ENCODE peak calls at places on chromosomes 12 and 14, in six cellular contexts. J is adrenal gland, K is fibroblast of mammary gland, N is cardiac fibroblast, A is uterus, L is fibroblast of pulmonary artery. Q is an unnamed sample.

GRCh38 chr12:43210437-43211197 is 341.4 kb downstream of the ADAMTS20 start:
- DNase-seq in A (peak; percentile 52), L (peak; percentile 84), N (peak; percentile 70), J (no peak), K (peak; percentile 94), Q (no peak)

GRCh38 chr12:42666671-42667243 is 77.2 kb upstream of the PRICKLE1 start:
- DNase-seq in J (no peak), N (no peak), K (peak; percentile 40), A (no peak), L (no peak), Q (no peak)

GRCh38 chr14:100727565-100728240 is 1.0 kb downstream of the DLK1 start:
- DNase-seq in N (no peak), A (no peak), L (no peak), K (no peak), J (no peak), Q (no peak)

GRCh38 chr12:38906482-38907170 is 1.2 kb upstream of the CPNE8 start:
- DNase-seq in L (peak; percentile 88), K (peak; percentile 89), J (peak; percentile 90), N (peak; percentile 87), A (peak; percentile 84), Q (peak; percentile 85)

GRCh38 chr12:132151766-132152410 is 7.6 kb downstream of the NOC4L start:
- DNase-seq in K (no peak), N (no peak), A (no peak), J (no peak), L (no peak), Q (no peak)

GRCh38 chr14:26163761-26164160 is 434.1 kb downstream of the NOVA1 start:
- DNase-seq in K (peak; percentile 76), J (no peak), L (peak; percentile 75), A (no peak), N (peak; percentile 72), Q (no peak)

GRCh38 chr12:125053821-125054220 is 11.4 kb upstream of the AACS start:
- DNase-seq in K (peak; percentile 49), L (no peak), A (no peak), J (no peak), N (no peak), Q (no peak)

GRCh38 chr14:92962031-92962830 is 39.3 kb downstream of the CHGA start:
- DNase-seq in L (no peak), K (no peak), A (no peak), N (no peak), J (no peak), Q (no peak)

GRCh38 chr12:20212658-20213387 is 155.5 kb upstream of the PDE3A start:
- DNase-seq in L (peak; percentile 100), N (peak; percentile 99), A (peak; percentile 91), K (peak; percentile 100), J (peak; percentile 64), Q (peak; percentile 79)

GRCh38 chr12:114916124-114916523 is 232.1 kb upstream of the TBX3 start:
- DNase-seq in J (peak; percentile 65), L (peak; percentile 60), K (peak; percentile 99), A (no peak), N (peak; percentile 60), Q (no peak)

GRCh38 chr12:26704684-26705475 is 128.1 kb downstream of the ITPR2 start:
- DNase-seq in A (no peak), K (no peak), J (no peak), N (peak; percentile 48), L (peak; percentile 57), Q (no peak)

GRCh38 chr12:57766464-57767311 is at the start of gene CYP27B1:
- DNase-seq in A (no peak), J (no peak), K (peak; percentile 53), N (no peak), L (peak; percentile 47), Q (peak; percentile 97)
- H3K4me3 ChIP-seq in A (peak within 1 kb of the TSS; percentile 3), J (peak within 1 kb of the TSS; percentile 58), K (peak within 1 kb of the TSS; percentile 29), N (peak within 1 kb of the TSS; percentile 30), L (peak within 1 kb of the TSS; percentile 37), Q (peak within 1 kb of the TSS; percentile 37)

DNA sequence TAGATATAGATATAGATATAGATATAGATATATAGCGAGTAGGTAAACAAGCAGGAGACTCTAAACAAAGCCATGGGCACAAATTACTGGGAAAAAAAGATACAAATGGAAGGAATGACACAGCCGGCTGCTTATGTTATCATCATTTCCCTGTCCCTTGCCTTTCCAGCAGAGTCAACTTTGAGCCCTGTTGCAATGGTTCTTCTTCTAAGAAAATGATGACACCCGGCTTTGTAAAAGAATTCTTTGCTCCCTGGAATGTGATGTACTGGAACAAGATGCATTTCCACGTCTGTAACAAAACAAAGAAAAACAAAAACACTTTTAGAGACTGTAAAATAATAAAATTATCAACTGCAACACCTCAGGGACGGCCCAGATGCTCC is 1121.4 kb upstream of the TMEM132C start:
- DNase-seq in N (no peak), A (no peak), L (no peak), K (no peak), J (no peak), Q (no peak)
- H3K4me3 ChIP-seq in N (peak overlapping the region; percentile 54), A (peak overlapping the region; percentile 58), L (peak overlapping the region; percentile 52), K (peak overlapping the region; percentile 48), J (peak overlapping the region; percentile 54), Q (no peak overlapping the region)

GRCh38 chr12:67826946-67827719 is 162.1 kb upstream of the IFNG-AS1 start:
- DNase-seq in L (peak; percentile 24), N (peak; percentile 37), J (no peak), K (peak; percentile 24), A (no peak), Q (no peak)
- H3K4me3 ChIP-seq in L (peak overlapping the region; percentile 60), N (peak overlapping the region; percentile 56), J (peak overlapping the region; percentile 53), K (peak overlapping the region; percentile 58), A (no peak overlapping the region), Q (no peak overlapping the region)

GRCh38 chr12:47997321-47997720 is 7.0 kb downstream of the COL2A1 start:
- DNase-seq in A (no peak), J (no peak), K (no peak), L (no peak), N (no peak), Q (no peak)
- H3K4me3 ChIP-seq in A (no peak overlapping the region), J (no peak overlapping the region), K (no peak overlapping the region), L (no peak overlapping the region), N (no peak overlapping the region), Q (no peak overlapping the region)

GRCh38 chr14:104681689-104682074 is 7.7 kb upstream of the INF2 start:
- DNase-seq in N (peak; percentile 93), A (peak; percentile 89), L (peak; percentile 87), J (peak; percentile 74), K (peak; percentile 83), Q (peak; percentile 57)
- H3K4me3 ChIP-seq in N (peak overlapping the region; percentile 45), A (no peak overlapping the region), L (peak overlapping the region; percentile 39), J (peak overlapping the region; percentile 22), K (peak overlapping the region; percentile 29), Q (no peak overlapping the region)

DNA sequence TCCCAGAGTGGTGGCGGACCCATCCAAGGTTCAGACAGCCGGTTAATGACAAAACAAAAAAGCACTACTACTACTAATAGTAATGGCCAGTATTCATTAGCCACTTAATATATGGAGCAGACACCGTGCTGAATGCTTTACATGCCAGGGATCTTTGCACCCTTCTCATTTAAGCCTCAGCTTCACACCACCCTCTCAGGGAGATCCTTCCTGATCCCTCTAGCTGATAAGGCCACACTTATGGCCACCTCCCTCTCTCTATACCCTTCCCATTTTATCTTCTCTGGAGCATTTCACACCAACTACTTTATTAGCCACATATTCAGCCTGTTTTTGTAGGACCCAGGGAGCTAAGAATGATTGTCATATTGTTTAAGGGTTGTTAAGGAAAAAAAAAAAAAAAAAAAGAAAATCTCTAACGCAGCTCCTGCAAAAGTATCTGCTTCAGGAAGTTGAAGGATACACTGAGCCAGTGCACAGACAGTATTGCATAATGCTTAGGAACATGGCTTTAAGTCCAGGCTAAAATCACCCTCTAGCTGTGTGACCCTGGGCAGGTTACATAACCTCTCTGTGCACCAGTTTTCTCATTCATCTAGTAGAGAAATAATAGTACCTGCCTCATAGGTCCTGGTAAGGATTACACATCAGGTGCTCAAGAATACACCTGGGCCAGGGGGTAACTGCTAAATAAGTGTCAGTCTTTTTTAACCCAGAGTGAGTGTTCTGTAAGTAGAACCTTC is 29.4 kb downstream of the NUAK1 start:
- DNase-seq in K (no peak), A (no peak), N (peak; percentile 72), L (peak; percentile 75), J (no peak), Q (no peak)
- H3K4me3 ChIP-seq in K (no peak overlapping the region), A (no peak overlapping the region), N (no peak overlapping the region), L (no peak overlapping the region), J (no peak overlapping the region), Q (no peak overlapping the region)

GRCh38 chr12:6904280-6905276 is at the start of gene LRRC23:
- DNase-seq in A (peak; percentile 99), L (peak; percentile 95), N (peak; percentile 95), J (peak; percentile 96), K (peak; percentile 93), Q (peak; percentile 99)

GRCh38 chr12:6899837-6900519 is 4.6 kb upstream of the LRRC23 start:
- DNase-seq in K (peak; percentile 60), L (peak; percentile 70), N (peak; percentile 84), J (no peak), A (peak; percentile 56), Q (peak; percentile 62)

GRCh38 chr12:6902448-6902847 is 2.2 kb upstream of the LRRC23 start:
- DNase-seq in A (no peak), K (no peak), J (no peak), L (no peak), N (no peak), Q (no peak)

GRCh38 chr12:6905414-6906040 is 905 bp downstream of the LRRC23 start:
- DNase-seq in N (no peak), J (no peak), L (no peak), A (no peak), K (no peak), Q (no peak)

DNA sequence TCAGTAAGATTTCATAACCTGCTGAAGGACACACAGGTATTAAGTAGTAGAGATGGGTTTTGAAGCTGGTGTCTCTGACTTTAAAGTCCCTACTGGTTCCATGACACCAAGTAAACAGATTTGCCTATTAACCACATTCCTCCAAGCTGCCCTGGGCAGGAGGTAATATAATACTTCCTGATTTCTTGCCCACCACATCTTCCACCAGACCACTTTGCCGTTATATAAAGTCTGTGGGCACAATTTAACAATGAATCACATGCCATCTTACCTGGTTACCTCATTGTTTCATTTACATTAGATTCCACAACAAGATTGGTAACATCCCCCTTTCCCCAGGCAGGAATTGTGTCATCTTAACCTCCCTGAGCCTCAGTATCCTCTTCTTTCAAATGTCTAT is 910 bp upstream of the LRRC23 start:
- DNase-seq in L (no peak), A (no peak), N (no peak), J (no peak), K (no peak), Q (no peak)
- H3K4me3 ChIP-seq in L (no peak overlapping the region), A (no peak overlapping the region), N (no peak overlapping the region), J (no peak overlapping the region), K (no peak overlapping the region), Q (no peak overlapping the region)

Q was measured in thyroid gland.